ENCODE peak calls at places on chromosomes 12 and 14, in four cellular contexts. Z is K562, H is HL-60, G is GM12878. U is an unnamed sample.

GRCh38 chr12:76033116-76034001 is 1.8 kb upstream of the PHLDA1 start:
- DNase-seq in G (no peak), Z (no peak), H (no peak), U (no peak)

GRCh38 chr14:94598816-94599655 is 13.2 kb upstream of the SERPINA3 start:
- DNase-seq in H (no peak), Z (no peak), G (no peak), U (no peak)

GRCh38 chr12:58819345-58819744 is 101.0 kb downstream of the LRIG3 start:
- DNase-seq in H (no peak), G (no peak), Z (no peak), U (no peak)

GRCh38 chr14:67883717-67884116 is 64.1 kb downstream of the RAD51B start:
- DNase-seq in G (no peak), Z (no peak), H (no peak), U (no peak)

GRCh38 chr12:100706029-100706428 is 88.5 kb upstream of the ANO4 start:
- DNase-seq in G (no peak), Z (no peak), H (no peak), U (no peak)

GRCh38 chr12:130418261-130418660 is 80.6 kb downstream of the PIWIL1 start:
- DNase-seq in H (no peak), Z (no peak), G (no peak), U (no peak)

GRCh38 chr12:11693626-11694025 is 44.2 kb downstream of the ETV6 start:
- DNase-seq in G (no peak), H (no peak), Z (no peak), U (no peak)

GRCh38 chr12:32522322-32523221 is 123.2 kb downstream of the FGD4 start:
- DNase-seq in G (peak), H (no peak), Z (no peak), U (no peak)

GRCh38 chr12:132453361-132454133 is 36.4 kb upstream of the FBRSL1 start:
- DNase-seq in G (no peak), H (no peak), Z (no peak), U (no peak)

GRCh38 chr14:64788706-64789105 is 84.5 kb downstream of the PLEKHG3 start:
- DNase-seq in Z (no peak), H (no peak), G (no peak), U (no peak)
- TF ChIP-seq SPI1 in Z (no peak), H (no peak), G (no peak), U (no peak)

GRCh38 chr12:121089813-121090430 is 42.8 kb upstream of the P2RX7 start:
- DNase-seq in H (no peak), G (no peak), Z (no peak), U (no peak)

GRCh38 chr12:121087467-121088207 is 45.0 kb upstream of the P2RX7 start:
- DNase-seq in H (no peak), G (no peak), Z (no peak), U (peak)

GRCh38 chr12:121088208-121088585 is 44.5 kb upstream of the P2RX7 start:
- DNase-seq in Z (no peak), G (no peak), H (no peak), U (no peak)

GRCh38 chr12:121090576-121091125 is 42.0 kb upstream of the P2RX7 start:
- DNase-seq in Z (no peak), H (no peak), G (no peak), U (no peak)

DNA sequence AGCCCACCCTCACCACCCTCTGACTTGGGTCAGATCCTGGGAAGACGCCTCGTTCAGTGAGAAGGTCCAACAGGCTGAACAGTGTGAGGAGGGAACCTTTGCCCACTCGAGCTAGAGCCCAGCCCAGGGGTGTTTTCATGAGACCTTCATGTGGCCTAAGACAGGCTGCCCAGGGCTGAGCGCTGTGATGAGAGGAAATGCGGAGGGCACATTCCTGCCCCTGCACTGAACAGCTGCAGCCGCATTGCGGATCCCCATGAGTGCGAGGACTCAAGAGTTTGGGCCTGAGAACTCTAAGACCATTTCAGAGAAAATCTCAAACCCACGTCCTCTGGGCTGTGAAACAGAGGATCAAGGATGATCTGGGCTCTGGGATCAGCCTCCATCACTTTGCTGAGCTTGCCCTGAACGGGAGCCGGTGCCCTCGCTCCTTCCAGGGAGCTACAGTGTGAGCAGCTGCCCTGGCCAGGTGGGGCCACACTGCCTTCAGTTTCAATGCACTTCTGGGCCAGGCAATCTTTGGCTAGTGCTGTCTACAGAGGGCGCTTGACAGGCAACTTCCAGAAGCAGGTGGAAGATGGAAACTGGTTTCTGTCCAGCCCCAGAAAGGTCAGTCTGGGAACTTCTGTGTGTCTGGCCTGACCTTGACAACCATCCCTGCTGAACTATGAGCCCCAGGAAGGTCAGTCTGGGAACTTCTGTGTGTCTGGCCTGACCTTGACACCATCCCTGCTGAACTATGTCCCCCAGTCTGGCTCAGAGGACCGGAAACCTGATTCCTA is 43.5 kb upstream of the P2RX7 start:
- DNase-seq in G (no peak), Z (peak), H (no peak), U (no peak)
- TF ChIP-seq SPI1 in G (no peak), Z (no peak), H (no peak), U (no peak)

DNA sequence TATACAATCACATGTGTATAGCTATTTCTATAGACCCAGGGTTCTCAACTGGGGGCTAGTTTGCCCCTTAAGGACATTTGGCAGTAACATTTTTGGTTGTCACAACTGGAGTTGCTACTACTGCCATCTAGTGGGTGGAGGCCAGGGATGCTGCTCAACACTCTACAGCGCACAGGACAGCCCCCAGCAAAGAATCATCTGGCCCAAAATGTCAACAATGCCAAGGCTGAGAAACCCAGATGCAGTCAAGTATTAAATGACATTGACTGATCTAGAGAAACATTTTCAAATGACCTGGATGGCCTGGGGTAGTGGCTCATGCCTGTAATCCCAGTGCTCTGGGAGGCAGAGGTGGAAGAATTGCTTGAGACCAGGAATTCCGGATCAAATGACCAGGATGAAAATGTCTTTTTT is 5.8 kb downstream of the WSB2 start:
- DNase-seq in G (no peak), H (no peak), Z (peak), U (no peak)
- TF ChIP-seq SPI1 in G (no peak), H (no peak), Z (no peak), U (no peak)

GRCh38 chr12:98354520-98354919 is 160.9 kb upstream of the TMPO start:
- DNase-seq in Z (no peak), G (no peak), H (no peak), U (no peak)

GRCh38 chr12:98352218-98352811 is 163.1 kb upstream of the TMPO start:
- DNase-seq in H (no peak), G (no peak), Z (no peak), U (no peak)

GRCh38 chr12:98351089-98351488 is 164.3 kb upstream of the TMPO start:
- DNase-seq in G (no peak), Z (no peak), H (no peak), U (no peak)

GRCh38 chr12:98355322-98355721 is 160.1 kb upstream of the TMPO start:
- DNase-seq in H (no peak), Z (no peak), G (no peak), U (no peak)

GRCh38 chr12:98352835-98353234 is 162.6 kb upstream of the TMPO start:
- DNase-seq in H (no peak), G (no peak), Z (no peak), U (no peak)
- TF ChIP-seq SPI1 in H (no peak), G (no peak), Z (no peak), U (no peak)

DNA sequence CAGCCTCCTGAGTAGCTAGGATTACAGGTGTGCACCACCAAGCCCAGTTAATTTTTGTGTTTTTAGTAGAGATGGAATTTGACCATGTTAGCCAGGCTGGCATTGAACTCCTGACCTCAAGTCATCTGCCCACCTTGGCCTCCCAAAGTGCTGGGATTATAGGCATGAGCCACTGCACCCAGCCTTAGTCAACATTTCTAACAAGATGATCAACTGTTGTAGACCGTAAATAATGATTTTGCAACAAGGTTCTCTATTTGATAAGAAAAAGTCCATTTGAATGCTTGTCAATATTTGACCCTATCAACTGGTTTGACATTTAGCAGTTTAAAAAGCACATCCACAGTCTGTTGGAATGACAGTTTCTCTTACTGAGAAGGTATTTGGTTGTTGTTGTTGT is 25.2 kb upstream of the NRDE2 start:
- DNase-seq in G (no peak), H (no peak), Z (no peak), U (no peak)
- TF ChIP-seq SPI1 in G (no peak), H (no peak), Z (no peak), U (no peak)

GRCh38 chr12:92075425-92075891 is 70.2 kb downstream of the BTG1 start:
- DNase-seq in H (no peak), Z (peak), G (no peak), U (peak)
- TF ChIP-seq SPI1 in H (no peak), Z (no peak), G (no peak), U (no peak)

DNA sequence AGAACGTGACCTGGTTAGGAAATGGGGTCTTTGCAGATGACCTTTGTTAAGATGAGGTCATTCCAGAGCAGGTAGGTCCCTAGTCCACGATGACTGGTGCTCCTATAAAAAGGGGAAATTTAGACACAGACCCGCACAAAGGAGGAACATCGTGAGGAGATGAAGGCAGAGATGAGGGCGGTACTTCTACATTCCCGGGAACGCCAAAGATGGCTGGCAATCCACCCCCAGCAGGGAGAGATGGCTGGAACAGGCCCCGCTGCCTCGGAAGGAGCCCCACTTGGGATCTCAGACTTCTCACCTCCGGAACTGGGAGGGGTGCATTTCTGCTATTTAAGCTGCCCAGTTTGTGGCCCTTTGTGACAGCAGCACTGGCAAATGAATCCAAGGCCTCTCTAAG is 85.0 kb downstream of the ITPK1 start:
- DNase-seq in G (no peak), Z (no peak), H (no peak), U (no peak)
- TF ChIP-seq SPI1 in G (no peak), Z (no peak), H (no peak), U (no peak)

DNA sequence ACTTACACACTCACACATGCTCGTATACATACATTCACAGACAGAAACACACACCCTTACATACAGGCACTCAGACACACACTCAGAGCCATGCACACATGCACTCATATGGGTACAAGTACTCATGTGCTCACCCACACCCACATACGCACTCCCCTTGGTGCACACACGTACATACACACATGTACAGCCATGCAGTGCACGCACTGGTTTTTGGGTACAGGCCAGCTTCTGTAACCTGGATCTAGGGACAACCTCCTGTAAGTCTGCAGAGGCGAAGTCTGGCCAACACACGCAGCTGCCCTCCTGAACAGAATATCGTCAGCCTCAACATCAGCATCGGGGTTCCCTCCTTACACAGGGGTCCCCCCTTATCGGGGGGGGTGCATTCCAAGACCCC is 221.3 kb upstream of the RTL1 start:
- DNase-seq in G (no peak), H (no peak), Z (no peak), U (no peak)
- TF ChIP-seq SPI1 in G (no peak), H (no peak), Z (no peak), U (no peak)

GRCh38 chr12:6078378-6079083 is 45.9 kb downstream of the VWF start:
- DNase-seq in Z (no peak), G (no peak), H (no peak), U (no peak)
- TF ChIP-seq SPI1 in Z (no peak), G (no peak), H (no peak), U (no peak)

U was measured in GM12891.